ENCODE peak calls at places on chromosomes 5 and 9, in nine cellular contexts. One of them, this sample, is unnamed.

GRCh38 chr5:79200573-79201183 is 35.3 kb upstream of the JMY start:
- DNase-seq in mucosa of descending colon: peak
- DNase-seq in ovary: no peak
- DNase-seq in left lung: no peak
- DNase-seq in AG09309: no peak
- DNase-seq in neuronal stem cell: no peak
- DNase-seq in astrocyte of the spinal cord: no peak
- DNase-seq in skeletal muscle cell: no peak
- DNase-seq in left ventricle myocardium inferior: no peak
- DNase-seq in this sample: no peak

GRCh38 chr5:158354958-158355357 is 496.0 kb upstream of the CLINT1 start:
- DNase-seq in skeletal muscle cell: no peak
- DNase-seq in left lung: no peak
- DNase-seq in left ventricle myocardium inferior: no peak
- DNase-seq in ovary: no peak
- DNase-seq in AG09309: no peak
- DNase-seq in neuronal stem cell: no peak
- DNase-seq in mucosa of descending colon: no peak
- DNase-seq in astrocyte of the spinal cord: no peak
- DNase-seq in this sample: no peak

GRCh38 chr9:78296208-78296892 is 575 bp upstream of the PSAT1 start:
- DNase-seq in astrocyte of the spinal cord: peak
- DNase-seq in left ventricle myocardium inferior: peak
- DNase-seq in AG09309: no peak
- DNase-seq in neuronal stem cell: peak
- DNase-seq in left lung: peak
- DNase-seq in ovary: peak
- DNase-seq in mucosa of descending colon: peak
- DNase-seq in skeletal muscle cell: no peak
- DNase-seq in this sample: peak

GRCh38 chr5:96896806-96897205 is 20.5 kb downstream of the ERAP2 start:
- DNase-seq in mucosa of descending colon: no peak
- DNase-seq in AG09309: no peak
- DNase-seq in astrocyte of the spinal cord: no peak
- DNase-seq in skeletal muscle cell: no peak
- DNase-seq in neuronal stem cell: no peak
- DNase-seq in ovary: no peak
- DNase-seq in left lung: no peak
- DNase-seq in left ventricle myocardium inferior: no peak
- DNase-seq in this sample: no peak

GRCh38 chr9:14096182-14096922 is 217.6 kb downstream of the NFIB start:
- DNase-seq in mucosa of descending colon: no peak
- DNase-seq in left lung: no peak
- DNase-seq in neuronal stem cell: no peak
- DNase-seq in astrocyte of the spinal cord: peak
- DNase-seq in AG09309: no peak
- DNase-seq in left ventricle myocardium inferior: no peak
- DNase-seq in ovary: no peak
- DNase-seq in skeletal muscle cell: peak
- DNase-seq in this sample: peak

GRCh38 chr9:89536618-89537017 is 38.7 kb upstream of the SEMA4D start:
- DNase-seq in astrocyte of the spinal cord: no peak
- DNase-seq in AG09309: no peak
- DNase-seq in ovary: no peak
- DNase-seq in left lung: no peak
- DNase-seq in mucosa of descending colon: no peak
- DNase-seq in neuronal stem cell: no peak
- DNase-seq in left ventricle myocardium inferior: no peak
- DNase-seq in skeletal muscle cell: no peak
- DNase-seq in this sample: no peak

GRCh38 chr5:119055267-119055666 is 15.6 kb upstream of the DMXL1 start:
- DNase-seq in left ventricle myocardium inferior: no peak
- DNase-seq in skeletal muscle cell: no peak
- DNase-seq in ovary: no peak
- DNase-seq in astrocyte of the spinal cord: no peak
- DNase-seq in neuronal stem cell: no peak
- DNase-seq in AG09309: no peak
- DNase-seq in mucosa of descending colon: no peak
- DNase-seq in left lung: no peak
- DNase-seq in this sample: peak

GRCh38 chr5:1762121-1762877 is 37.3 kb downstream of the MRPL36 start:
- DNase-seq in left lung: peak
- DNase-seq in AG09309: no peak
- DNase-seq in skeletal muscle cell: no peak
- DNase-seq in astrocyte of the spinal cord: no peak
- DNase-seq in ovary: peak
- DNase-seq in neuronal stem cell: no peak
- DNase-seq in left ventricle myocardium inferior: no peak
- DNase-seq in mucosa of descending colon: no peak
- DNase-seq in this sample: no peak

GRCh38 chr9:17294822-17295624 is 160.2 kb downstream of the CNTLN start:
- DNase-seq in neuronal stem cell: no peak
- DNase-seq in mucosa of descending colon: no peak
- DNase-seq in astrocyte of the spinal cord: no peak
- DNase-seq in skeletal muscle cell: no peak
- DNase-seq in left lung: no peak
- DNase-seq in left ventricle myocardium inferior: no peak
- DNase-seq in ovary: no peak
- DNase-seq in AG09309: no peak
- DNase-seq in this sample: no peak

GRCh38 chr5:163467682-163468081 is 7.2 kb downstream of the HMMR start:
- DNase-seq in ovary: no peak
- DNase-seq in mucosa of descending colon: no peak
- DNase-seq in left ventricle myocardium inferior: no peak
- DNase-seq in neuronal stem cell: no peak
- DNase-seq in AG09309: no peak
- DNase-seq in astrocyte of the spinal cord: no peak
- DNase-seq in skeletal muscle cell: no peak
- DNase-seq in left lung: no peak
- DNase-seq in this sample: no peak

GRCh38 chr5:172088801-172089200 is 82.4 kb upstream of the FBXW11 start:
- DNase-seq in skeletal muscle cell: no peak
- DNase-seq in neuronal stem cell: no peak
- DNase-seq in astrocyte of the spinal cord: no peak
- DNase-seq in mucosa of descending colon: no peak
- DNase-seq in left lung: no peak
- DNase-seq in AG09309: no peak
- DNase-seq in left ventricle myocardium inferior: no peak
- DNase-seq in ovary: no peak
- DNase-seq in this sample: no peak

GRCh38 chr9:12253941-12254340 is 439.2 kb upstream of the TYRP1 start:
- DNase-seq in AG09309: no peak
- DNase-seq in ovary: no peak
- DNase-seq in left ventricle myocardium inferior: no peak
- DNase-seq in skeletal muscle cell: no peak
- DNase-seq in neuronal stem cell: no peak
- DNase-seq in left lung: no peak
- DNase-seq in mucosa of descending colon: no peak
- DNase-seq in astrocyte of the spinal cord: no peak
- DNase-seq in this sample: no peak

GRCh38 chr5:155098433-155098832 is 84.9 kb downstream of the KIF4B start:
- DNase-seq in left lung: no peak
- DNase-seq in left ventricle myocardium inferior: no peak
- DNase-seq in ovary: no peak
- DNase-seq in astrocyte of the spinal cord: no peak
- DNase-seq in mucosa of descending colon: no peak
- DNase-seq in AG09309: no peak
- DNase-seq in skeletal muscle cell: no peak
- DNase-seq in neuronal stem cell: no peak
- DNase-seq in this sample: no peak

GRCh38 chr9:138023394-138024124 is 146.0 kb downstream of the CACNA1B start:
- DNase-seq in left ventricle myocardium inferior: no peak
- DNase-seq in AG09309: no peak
- DNase-seq in ovary: no peak
- DNase-seq in mucosa of descending colon: no peak
- DNase-seq in left lung: peak
- DNase-seq in skeletal muscle cell: no peak
- DNase-seq in astrocyte of the spinal cord: no peak
- DNase-seq in neuronal stem cell: no peak
- DNase-seq in this sample: no peak

GRCh38 chr5:167759411-167759821 is 532.0 kb upstream of the WWC1 start:
- DNase-seq in AG09309: peak
- DNase-seq in left lung: no peak
- DNase-seq in left ventricle myocardium inferior: no peak
- DNase-seq in mucosa of descending colon: no peak
- DNase-seq in neuronal stem cell: no peak
- DNase-seq in astrocyte of the spinal cord: peak
- DNase-seq in ovary: no peak
- DNase-seq in skeletal muscle cell: peak
- DNase-seq in this sample: peak

GRCh38 chr5:100902406-100903035 is 561 bp downstream of the ST8SIA4 start:
- DNase-seq in left lung: peak
- DNase-seq in mucosa of descending colon: peak
- DNase-seq in neuronal stem cell: peak
- DNase-seq in ovary: no peak
- DNase-seq in AG09309: no peak
- DNase-seq in skeletal muscle cell: no peak
- DNase-seq in left ventricle myocardium inferior: no peak
- DNase-seq in astrocyte of the spinal cord: peak
- DNase-seq in this sample: peak

GRCh38 chr5:100905259-100905914 is 2.3 kb upstream of the ST8SIA4 start:
- DNase-seq in left lung: no peak
- DNase-seq in mucosa of descending colon: no peak
- DNase-seq in skeletal muscle cell: no peak
- DNase-seq in astrocyte of the spinal cord: no peak
- DNase-seq in left ventricle myocardium inferior: no peak
- DNase-seq in ovary: no peak
- DNase-seq in neuronal stem cell: no peak
- DNase-seq in AG09309: no peak
- DNase-seq in this sample: no peak

GRCh38 chr5:100901851-100902341 is 1.2 kb downstream of the ST8SIA4 start:
- DNase-seq in left lung: peak
- DNase-seq in ovary: no peak
- DNase-seq in mucosa of descending colon: peak
- DNase-seq in skeletal muscle cell: no peak
- DNase-seq in AG09309: no peak
- DNase-seq in astrocyte of the spinal cord: peak
- DNase-seq in neuronal stem cell: peak
- DNase-seq in left ventricle myocardium inferior: no peak
- DNase-seq in this sample: peak

GRCh38 chr5:100903036-100903887 is at the start of gene ST8SIA4:
- DNase-seq in neuronal stem cell: peak
- DNase-seq in astrocyte of the spinal cord: peak
- DNase-seq in mucosa of descending colon: peak
- DNase-seq in ovary: no peak
- DNase-seq in left lung: peak
- DNase-seq in skeletal muscle cell: peak
- DNase-seq in left ventricle myocardium inferior: peak
- DNase-seq in AG09309: no peak
- DNase-seq in this sample: peak

DNA sequence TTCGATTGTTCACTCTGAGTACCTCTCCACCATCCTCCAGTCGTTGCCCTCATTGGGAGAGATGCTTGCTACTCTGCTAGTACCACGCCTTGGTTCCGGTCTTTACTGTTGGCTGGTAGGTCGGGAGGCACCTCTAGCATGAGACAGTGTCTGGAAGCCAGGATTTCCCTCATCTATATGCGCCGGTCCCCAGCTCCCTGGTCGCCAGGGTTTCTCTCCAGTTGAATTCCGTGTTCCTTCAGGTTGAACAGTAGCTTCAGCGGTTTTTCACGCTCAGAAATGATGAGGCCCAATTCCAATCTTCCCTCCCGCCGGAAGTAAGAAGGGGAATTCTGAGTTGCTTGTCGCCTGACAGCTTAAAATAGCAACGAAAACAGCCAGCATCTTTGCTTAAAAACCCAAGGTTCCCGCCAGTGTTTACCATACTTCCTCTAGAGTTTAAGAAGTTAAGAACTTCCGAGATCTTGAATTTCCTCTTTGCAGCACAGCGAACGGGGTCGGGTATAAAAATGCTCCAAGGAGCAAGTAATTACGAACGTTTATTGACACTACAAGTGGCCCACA is 1.3 kb upstream of the ST8SIA4 start:
- DNase-seq in astrocyte of the spinal cord: peak
- DNase-seq in left ventricle myocardium inferior: no peak
- DNase-seq in mucosa of descending colon: peak
- DNase-seq in left lung: no peak
- DNase-seq in skeletal muscle cell: no peak
- DNase-seq in neuronal stem cell: no peak
- DNase-seq in AG09309: no peak
- DNase-seq in ovary: no peak
- DNase-seq in this sample: no peak
- H3K4me3 ChIP-seq in astrocyte of the spinal cord: peak
- H3K4me3 ChIP-seq in left ventricle myocardium inferior: peak
- H3K4me3 ChIP-seq in mucosa of descending colon: no peak
- H3K4me3 ChIP-seq in left lung: peak
- H3K4me3 ChIP-seq in skeletal muscle cell: no peak
- H3K4me3 ChIP-seq in neuronal stem cell: peak
- H3K4me3 ChIP-seq in AG09309: no peak
- H3K4me3 ChIP-seq in ovary: no peak
- H3K4me3 ChIP-seq in this sample: no peak

GRCh38 chr5:124162782-124163532 is 583.5 kb downstream of the ZNF608 start:
- DNase-seq in left lung: no peak
- DNase-seq in skeletal muscle cell: no peak
- DNase-seq in ovary: no peak
- DNase-seq in AG09309: no peak
- DNase-seq in mucosa of descending colon: peak
- DNase-seq in astrocyte of the spinal cord: peak
- DNase-seq in left ventricle myocardium inferior: peak
- DNase-seq in neuronal stem cell: no peak
- DNase-seq in this sample: peak
- H3K4me3 ChIP-seq in left lung: no peak
- H3K4me3 ChIP-seq in skeletal muscle cell: peak
- H3K4me3 ChIP-seq in ovary: no peak
- H3K4me3 ChIP-seq in AG09309: no peak
- H3K4me3 ChIP-seq in mucosa of descending colon: no peak
- H3K4me3 ChIP-seq in astrocyte of the spinal cord: no peak
- H3K4me3 ChIP-seq in left ventricle myocardium inferior: peak
- H3K4me3 ChIP-seq in neuronal stem cell: no peak
- H3K4me3 ChIP-seq in this sample: no peak

DNA sequence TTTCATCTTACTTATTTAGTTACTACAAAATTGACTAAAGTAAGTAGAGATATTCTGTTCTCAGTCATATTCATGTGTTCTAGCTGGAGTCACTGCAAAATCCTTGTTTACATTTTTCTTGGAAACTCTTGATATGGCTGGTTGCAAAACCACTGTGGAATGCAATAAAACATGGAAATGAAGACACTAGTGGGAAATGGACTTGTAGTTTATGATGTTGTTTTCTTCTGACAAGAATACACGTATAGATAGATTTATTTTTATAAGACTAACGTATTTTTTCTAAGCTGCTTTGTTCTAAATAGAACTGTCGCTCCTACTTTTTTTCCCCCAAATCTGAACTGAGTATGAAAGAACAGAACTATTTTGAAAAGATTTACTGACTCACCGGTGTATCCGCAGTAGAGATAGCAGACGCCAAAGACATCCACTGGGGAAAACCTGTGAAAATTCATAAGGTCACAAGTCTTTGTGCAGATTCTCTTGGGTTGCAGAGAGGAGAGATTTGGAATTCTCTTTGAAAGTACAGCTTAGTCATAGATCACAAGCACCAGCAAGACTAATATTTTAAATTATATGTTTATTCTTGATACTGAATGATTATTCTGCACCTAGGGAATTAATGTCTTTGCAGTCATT is 119.6 kb upstream of the TAF11L2 start:
- DNase-seq in AG09309: peak
- DNase-seq in astrocyte of the spinal cord: peak
- DNase-seq in left lung: no peak
- DNase-seq in skeletal muscle cell: no peak
- DNase-seq in mucosa of descending colon: no peak
- DNase-seq in neuronal stem cell: no peak
- DNase-seq in ovary: no peak
- DNase-seq in left ventricle myocardium inferior: no peak
- DNase-seq in this sample: no peak
- H3K4me3 ChIP-seq in AG09309: no peak
- H3K4me3 ChIP-seq in astrocyte of the spinal cord: no peak
- H3K4me3 ChIP-seq in left lung: no peak
- H3K4me3 ChIP-seq in skeletal muscle cell: no peak
- H3K4me3 ChIP-seq in mucosa of descending colon: no peak
- H3K4me3 ChIP-seq in neuronal stem cell: no peak
- H3K4me3 ChIP-seq in ovary: no peak
- H3K4me3 ChIP-seq in left ventricle myocardium inferior: no peak
- H3K4me3 ChIP-seq in this sample: no peak

GRCh38 chr5:159880676-159881075 is 35.6 kb upstream of the ADRA1B start:
- DNase-seq in left ventricle myocardium inferior: no peak
- DNase-seq in left lung: no peak
- DNase-seq in astrocyte of the spinal cord: no peak
- DNase-seq in ovary: no peak
- DNase-seq in skeletal muscle cell: no peak
- DNase-seq in neuronal stem cell: no peak
- DNase-seq in AG09309: no peak
- DNase-seq in mucosa of descending colon: no peak
- DNase-seq in this sample: no peak
- H3K4me3 ChIP-seq in left ventricle myocardium inferior: no peak
- H3K4me3 ChIP-seq in left lung: no peak
- H3K4me3 ChIP-seq in astrocyte of the spinal cord: no peak
- H3K4me3 ChIP-seq in ovary: no peak
- H3K4me3 ChIP-seq in skeletal muscle cell: no peak
- H3K4me3 ChIP-seq in neuronal stem cell: no peak
- H3K4me3 ChIP-seq in AG09309: no peak
- H3K4me3 ChIP-seq in mucosa of descending colon: no peak
- H3K4me3 ChIP-seq in this sample: no peak

This sample was measured in epithelial cell of esophagus.